ENCODE peak calls at places on chromosomes 16 and 17, in eight cellular contexts. B, V, P, S, D, T, H and R are unnamed samples.

GRCh38 chr17:6314311-6314710 is 120.6 kb downstream of the AIPL1 start:
- DNase-seq in B (no peak), V (no peak), P (no peak), S (no peak), D (no peak), T (no peak), H (no peak), R (no peak)

GRCh38 chr17:81801327-81801726 is 2.6 kb upstream of the GCGR start:
- DNase-seq in B (no peak), V (no peak), P (no peak), S (no peak), D (no peak), T (no peak), H (no peak), R (no peak)

GRCh38 chr16:84247341-84247740 is 7.5 kb upstream of the KCNG4 start:
- DNase-seq in B (no peak), V (no peak), P (no peak), S (no peak), D (no peak), T (no peak), H (no peak), R (no peak)

GRCh38 chr17:28279411-28279810 is 39.6 kb upstream of the TMEM97 start:
- DNase-seq in B (no peak), V (no peak), P (peak; percentile 59), S (no peak), D (no peak), T (peak; percentile 84), H (no peak), R (no peak)

GRCh38 chr17:57544834-57545463 is 200.2 kb downstream of the CCDC182 start:
- DNase-seq in B (no peak), V (no peak), P (no peak), S (no peak), D (no peak), T (no peak), H (no peak), R (no peak)

GRCh38 chr16:9258423-9259051 is 167.1 kb downstream of the HAPSTR1 start:
- DNase-seq in B (no peak), V (no peak), P (peak; percentile 19), S (no peak), D (peak; percentile 31), T (no peak), H (no peak), R (peak; percentile 68)

GRCh38 chr17:45284176-45285140 is 22.6 kb upstream of the SPATA32 start:
- DNase-seq in B (peak; percentile 70), V (no peak), P (no peak), S (peak; percentile 46), D (peak; percentile 43), T (no peak), H (no peak), R (no peak)

GRCh38 chr17:57404073-57404472 is 147.8 kb downstream of the MSI2 start:
- DNase-seq in B (no peak), V (no peak), P (no peak), S (no peak), D (no peak), T (no peak), H (no peak), R (peak; percentile 55)

GRCh38 chr17:38918129-38918913 is 7.1 kb upstream of the LASP1NB start:
- DNase-seq in B (no peak), V (peak; percentile 54), P (no peak), S (peak; percentile 3), D (no peak), T (no peak), H (no peak), R (no peak)

GRCh38 chr16:86137359-86137758 is 238.4 kb downstream of the IRF8 start:
- DNase-seq in B (no peak), V (no peak), P (no peak), S (no peak), D (no peak), T (no peak), H (no peak), R (no peak)

GRCh38 chr17:10513284-10514067 is 4.9 kb downstream of the MYH1 start:
- DNase-seq in B (no peak), V (no peak), P (peak; percentile 64), S (peak; percentile 17), D (no peak), T (peak; percentile 89), H (no peak), R (no peak)

GRCh38 chr16:86019446-86020047 is 120.6 kb downstream of the IRF8 start:
- DNase-seq in B (peak; percentile 42), V (no peak), P (no peak), S (no peak), D (no peak), T (no peak), H (peak; percentile 50), R (no peak)

GRCh38 chr17:6843241-6843890 is 11.8 kb upstream of the TEKT1 start:
- DNase-seq in B (no peak), V (no peak), P (peak; percentile 68), S (no peak), D (peak; percentile 54), T (peak; percentile 56), H (no peak), R (peak; percentile 45)

GRCh38 chr17:45371414-45372324 is 54.8 kb upstream of the MAP3K14 start:
- DNase-seq in B (peak; percentile 93), V (peak; percentile 90), P (peak; percentile 92), S (peak; percentile 75), D (no peak), T (peak; percentile 98), H (peak; percentile 88), R (no peak)

GRCh38 chr16:72125635-72126428 is 32.2 kb downstream of the DHX38 start:
- DNase-seq in B (peak; percentile 56), V (no peak), P (no peak), S (no peak), D (no peak), T (no peak), H (no peak), R (no peak)

GRCh38 chr16:68475071-68475470 is 26.8 kb upstream of the SMPD3 start:
- DNase-seq in B (no peak), V (no peak), P (no peak), S (no peak), D (no peak), T (no peak), H (no peak), R (no peak)

GRCh38 chr16:29876578-29877249 is 13.7 kb upstream of the CDIPT start:
- DNase-seq in B (no peak), V (no peak), P (no peak), S (no peak), D (peak; percentile 45), T (no peak), H (no peak), R (peak; percentile 53)

GRCh38 chr16:55294947-55295346 is 29.1 kb upstream of the IRX6 start:
- DNase-seq in B (no peak), V (no peak), P (peak; percentile 7), S (no peak), D (no peak), T (peak; percentile 56), H (no peak), R (no peak)

GRCh38 chr16:55297062-55297909 is 26.7 kb upstream of the IRX6 start:
- DNase-seq in B (no peak), V (no peak), P (peak; percentile 12), S (no peak), D (no peak), T (no peak), H (no peak), R (no peak)

GRCh38 chr16:55292491-55292890 is 31.5 kb upstream of the IRX6 start:
- DNase-seq in B (no peak), V (no peak), P (no peak), S (no peak), D (no peak), T (no peak), H (no peak), R (no peak)

GRCh38 chr16:55291847-55292246 is 32.2 kb upstream of the IRX6 start:
- DNase-seq in B (no peak), V (no peak), P (no peak), S (no peak), D (no peak), T (no peak), H (no peak), R (no peak)

DNA sequence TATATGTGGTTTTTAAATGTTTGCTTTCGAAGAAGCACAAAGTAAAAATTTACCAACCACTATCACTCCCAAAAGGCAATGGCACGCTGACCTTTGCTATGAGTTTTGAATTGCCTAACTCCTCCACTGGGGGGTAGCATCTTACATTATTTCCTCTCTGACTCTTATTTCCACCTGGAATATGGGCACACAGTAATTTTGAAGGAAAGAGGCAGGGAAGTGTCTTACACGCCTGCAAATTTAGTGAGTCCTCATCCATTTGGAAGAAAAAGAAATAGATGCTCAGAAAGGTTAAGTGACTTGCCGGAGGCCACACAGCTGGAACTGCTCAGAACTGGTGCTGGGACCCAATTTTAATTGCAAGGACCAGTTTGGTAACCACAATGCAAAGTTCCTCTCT is 29.9 kb upstream of the IRX6 start:
- DNase-seq in B (no peak), V (no peak), P (no peak), S (no peak), D (no peak), T (no peak), H (no peak), R (no peak)
- TF ChIP-seq CTCF in B (no peak), V (no peak), P (no peak), S (no peak), D (no peak), T (no peak), H (no peak), R (no peak)

GRCh38 chr16:31107465-31107867 is 720 bp upstream of the BCKDK start:
- DNase-seq in B (no peak), V (no peak), P (no peak), S (no peak), D (no peak), T (no peak), H (no peak), R (peak; percentile 78)
- TF ChIP-seq CTCF in B (no peak), V (no peak), P (no peak), S (no peak), D (no peak), T (no peak), H (no peak), R (no peak)

GRCh38 chr17:47066841-47067682 is 88.0 kb upstream of the RPRML start:
- DNase-seq in B (peak; percentile 87), V (peak; percentile 72), P (peak; percentile 91), S (peak; percentile 74), D (peak; percentile 88), T (peak; percentile 94), H (peak; percentile 84), R (peak; percentile 95)
- TF ChIP-seq CTCF in B (no peak), V (no peak), P (no peak), S (peak; percentile 69), D (no peak), T (peak; percentile 31), H (peak; percentile 13), R (no peak)

DNA sequence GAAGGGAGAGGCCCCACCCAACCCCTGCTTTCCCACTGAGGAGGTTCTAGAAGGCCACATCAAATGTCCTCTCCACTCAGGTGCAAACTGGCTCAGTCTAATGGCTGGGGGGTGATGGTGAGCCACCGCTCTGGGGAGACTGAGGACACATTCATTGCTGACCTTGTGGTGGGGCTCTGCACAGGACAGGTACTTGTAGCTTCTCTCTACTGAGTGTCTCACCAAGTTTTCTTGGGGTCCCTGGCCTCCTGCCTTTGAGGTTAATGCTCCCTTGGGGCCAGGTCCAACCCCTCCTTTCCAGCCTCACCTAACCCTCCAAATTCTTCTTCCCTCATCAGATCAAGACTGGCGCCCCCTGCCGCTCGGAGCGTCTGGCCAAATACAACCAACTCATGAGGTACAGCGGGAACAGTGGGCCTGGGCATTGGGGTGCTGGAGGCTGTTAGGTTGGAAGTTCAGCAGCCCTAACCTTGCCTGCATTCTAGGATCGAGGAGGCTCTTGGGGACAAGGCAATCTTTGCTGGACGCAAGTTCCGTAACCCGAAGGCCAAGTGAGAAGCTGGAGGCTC is 5.7 kb downstream of the ENO3 start:
- DNase-seq in B (peak; percentile 75), V (peak; percentile 79), P (no peak), S (no peak), D (no peak), T (no peak), H (no peak), R (no peak)
- TF ChIP-seq CTCF in B (peak; percentile 33), V (peak; percentile 12), P (peak; percentile 33), S (no peak), D (no peak), T (no peak), H (no peak), R (no peak)